ENCODE peak calls at places on chromosomes 5 and 9, in eight cellular contexts. U is CD8-positive, alpha-beta memory T cell; W is NAMALWA; T is HT1080; Y is stimulated activated CD8-positive, alpha-beta memory T cell treated with anti-CD3 and anti-CD28 coated beads, Interleukin-4, amount 100 ng/mL, for 1 hour; S is germinal center; B is cardiac muscle cell; D is T-helper 17 cell. V is an unnamed sample.

GRCh38 chr9:121746411-121746810 is 95.0 kb downstream of the DAB2IP start:
- DNase-seq in U (no peak), W (no peak), T (no peak), Y (no peak), S (no peak), B (no peak), D (no peak), V (no peak)

GRCh38 chr9:26159575-26160392 is 481.5 kb upstream of the TUSC1 start:
- DNase-seq in U (no peak), W (no peak), T (no peak), Y (no peak), S (no peak), B (no peak), D (no peak), V (no peak)

GRCh38 chr5:114055318-114055788 is 306.5 kb upstream of the KCNN2 start:
- DNase-seq in U (no peak), W (no peak), T (peak; percentile 10), Y (no peak), S (no peak), B (peak; percentile 95), D (no peak), V (no peak)

GRCh38 chr5:161481922-161482321 is 64.6 kb downstream of the GABRB2 start:
- DNase-seq in U (no peak), W (no peak), T (no peak), Y (no peak), S (no peak), B (no peak), D (no peak), V (no peak)

GRCh38 chr9:122975196-122975595 is 34.4 kb downstream of the RABGAP1 start:
- DNase-seq in U (no peak), W (no peak), T (no peak), Y (no peak), S (no peak), B (no peak), D (no peak), V (no peak)

GRCh38 chr5:117379521-117379920 is 804.9 kb upstream of the SEMA6A start:
- DNase-seq in U (no peak), W (no peak), T (no peak), Y (no peak), S (no peak), B (no peak), D (no peak), V (no peak)

GRCh38 chr5:139997276-139997675 is 45.8 kb downstream of the NRG2 start:
- DNase-seq in U (no peak), W (no peak), T (no peak), Y (no peak), S (no peak), B (no peak), D (no peak), V (no peak)

GRCh38 chr9:22105005-22105722 is 96.1 kb upstream of the CDKN2B start:
- DNase-seq in U (no peak), W (peak; percentile 8), T (no peak), Y (no peak), S (no peak), B (no peak), D (no peak), V (peak; percentile 37)

GRCh38 chr9:132702254-132702653 is 32.0 kb downstream of the GTF3C4 start:
- DNase-seq in U (no peak), W (no peak), T (no peak), Y (no peak), S (no peak), B (no peak), D (no peak), V (no peak)

GRCh38 chr9:4549751-4550295 is 59.6 kb downstream of the SLC1A1 start:
- DNase-seq in U (no peak), W (no peak), T (no peak), Y (no peak), S (no peak), B (no peak), D (no peak), V (no peak)

GRCh38 chr5:141356133-141356532 is 1.3 kb downstream of the PCDHGA4 start:
- DNase-seq in U (no peak), W (no peak), T (no peak), Y (no peak), S (no peak), B (no peak), D (no peak), V (no peak)

GRCh38 chr5:171849585-171850353 is 64.2 kb downstream of the SMIM23 start:
- DNase-seq in U (no peak), W (no peak), T (no peak), Y (no peak), S (no peak), B (no peak), D (no peak), V (no peak)

GRCh38 chr9:94083384-94083783 is 880 bp upstream of the PTPDC1 start:
- DNase-seq in U (no peak), W (no peak), T (no peak), Y (no peak), S (no peak), B (peak; percentile 5), D (no peak), V (no peak)

GRCh38 chr5:141914154-141914743 is 9.4 kb upstream of the DELE1 start:
- DNase-seq in U (no peak), W (no peak), T (no peak), Y (no peak), S (peak; percentile 50), B (peak; percentile 59), D (peak; percentile 14), V (peak; percentile 55)

GRCh38 chr5:176873541-176874172 is 25.5 kb downstream of the HK3 start:
- DNase-seq in U (no peak), W (no peak), T (no peak), Y (no peak), S (no peak), B (no peak), D (no peak), V (no peak)

V was measured in GM13977.